ENCODE peak calls at places on chromosomes 11 and 22, in four cellular contexts. P is H1, H is IMR-90, A is H9. F is an unnamed sample.

GRCh38 chr22:35915477-35916013 is 113.1 kb downstream of the RBFOX2 start:
- DNase-seq in P (no peak), H (peak), A (no peak), F (peak)

GRCh38 chr22:37697540-37697835 is 640 bp downstream of the TRIOBP start:
- DNase-seq in P (peak), H (no peak), A (peak), F (no peak)

GRCh38 chr22:49724030-49724892 is 103.4 kb downstream of the BRD1 start:
- DNase-seq in P (peak), H (no peak), A (no peak), F (no peak)

GRCh38 chr11:102974552-102975280 is 19.2 kb upstream of the MMP13 start:
- DNase-seq in P (no peak), H (peak), A (no peak), F (no peak)

GRCh38 chr11:125591659-125592304 is 870 bp upstream of the STT3A start:
- DNase-seq in P (no peak), H (peak), A (peak), F (no peak)

GRCh38 chr11:38543311-38543710 is 1945.3 kb upstream of the RAG2 start:
- DNase-seq in P (no peak), H (peak), A (no peak), F (peak)

GRCh38 chr22:28430656-28431055 is 249.0 kb downstream of the TTC28 start:
- DNase-seq in P (no peak), H (no peak), A (no peak), F (no peak)

GRCh38 chr11:122441702-122442092 is 213.8 kb upstream of the UBASH3B start:
- DNase-seq in P (no peak), H (no peak), A (no peak), F (no peak)

GRCh38 chr11:75536786-75537629 is 11.3 kb upstream of the GDPD5 start:
- DNase-seq in P (no peak), H (peak), A (no peak), F (peak)

GRCh38 chr22:27113211-27114030 is 456.0 kb downstream of the MIAT start:
- DNase-seq in P (no peak), H (peak), A (no peak), F (peak)
- H3K9ac ChIP-seq in P (no peak), H (no peak), A (no peak), F (no peak)

GRCh38 chr11:37141707-37142106 is 543.7 kb upstream of the RAG2 start:
- DNase-seq in P (no peak), H (no peak), A (no peak), F (peak)

DNA sequence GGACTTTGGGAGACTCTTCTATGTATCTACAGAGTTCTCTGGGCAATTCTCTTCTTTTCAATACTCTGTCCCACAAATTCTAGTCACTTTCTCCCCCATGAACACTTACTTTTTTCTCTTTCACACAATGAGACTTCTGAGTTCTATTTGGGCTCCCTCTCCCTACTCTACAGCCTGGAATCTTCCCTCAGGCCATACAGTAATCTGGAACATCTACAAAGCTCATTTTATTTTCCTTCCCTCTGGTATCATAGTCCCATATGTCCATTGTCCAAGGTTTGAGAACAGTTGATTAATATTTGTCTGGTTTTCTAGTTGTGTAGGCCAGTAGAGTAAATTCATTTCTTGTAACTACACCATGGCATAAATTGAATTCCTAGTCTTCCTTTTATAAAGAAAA is 544.6 kb upstream of the RAG2 start:
- DNase-seq in P (no peak), H (no peak), A (no peak), F (no peak)
- H4K5ac ChIP-seq in P (no peak), H (no peak), A (no peak), F (no peak)

DNA sequence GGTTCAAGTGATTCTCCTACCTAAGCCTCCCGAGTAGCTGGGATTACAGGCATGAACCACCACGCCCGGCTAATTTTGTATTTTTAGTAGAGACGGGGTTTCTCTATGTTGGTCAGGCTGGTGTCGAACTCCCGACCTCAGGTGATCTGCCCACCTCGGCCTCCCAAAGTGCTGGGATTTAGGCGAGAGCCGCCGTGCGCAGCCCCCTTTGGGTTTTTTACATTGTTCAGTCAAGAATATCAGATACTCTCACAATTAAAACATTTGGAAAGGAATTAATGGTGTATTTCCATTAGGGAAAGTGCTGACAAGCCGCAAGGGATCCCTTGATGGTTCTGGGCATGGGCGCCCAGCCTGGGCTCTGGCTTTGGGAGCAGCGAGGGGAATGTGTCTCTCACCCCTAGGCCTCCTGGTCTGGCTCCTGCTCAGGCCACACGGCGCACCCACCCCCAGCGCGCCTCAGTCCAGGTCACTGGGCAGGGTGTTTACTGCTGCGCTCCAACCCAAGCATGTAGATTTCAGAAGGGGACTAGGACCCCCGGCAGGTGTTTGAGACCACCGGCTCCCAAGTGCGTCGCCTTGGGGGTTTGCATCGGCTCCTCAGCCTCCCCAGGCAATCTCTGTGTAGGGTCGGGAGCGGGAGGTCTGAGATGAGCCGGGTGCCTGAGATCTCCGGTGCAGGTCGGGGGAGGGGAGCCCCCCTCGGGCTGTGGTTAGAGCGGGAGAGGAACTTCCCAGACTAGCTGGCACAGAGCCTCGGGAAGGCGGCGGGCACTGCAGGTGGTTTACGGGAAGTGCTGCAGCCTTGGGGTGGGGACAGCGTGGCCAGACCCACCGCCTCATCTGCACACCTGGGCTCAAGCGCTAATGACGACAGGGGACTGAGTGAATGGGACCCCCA is 820 bp upstream of the IRF7 start:
- DNase-seq in P (peak), H (no peak), A (no peak), F (no peak)
- H3K9ac ChIP-seq in P (no peak), H (no peak), A (no peak), F (no peak)

GRCh38 chr11:77002776-77003175 is 31.4 kb upstream of the B3GNT6 start:
- DNase-seq in P (no peak), H (no peak), A (no peak), F (no peak)

GRCh38 chr11:77003954-77004353 is 30.2 kb upstream of the B3GNT6 start:
- DNase-seq in P (no peak), H (peak), A (no peak), F (no peak)

GRCh38 chr11:76999597-76999996 is 34.6 kb upstream of the B3GNT6 start:
- DNase-seq in P (no peak), H (no peak), A (no peak), F (no peak)

GRCh38 chr11:76997512-76997911 is 36.7 kb upstream of the B3GNT6 start:
- DNase-seq in P (no peak), H (no peak), A (no peak), F (no peak)

DNA sequence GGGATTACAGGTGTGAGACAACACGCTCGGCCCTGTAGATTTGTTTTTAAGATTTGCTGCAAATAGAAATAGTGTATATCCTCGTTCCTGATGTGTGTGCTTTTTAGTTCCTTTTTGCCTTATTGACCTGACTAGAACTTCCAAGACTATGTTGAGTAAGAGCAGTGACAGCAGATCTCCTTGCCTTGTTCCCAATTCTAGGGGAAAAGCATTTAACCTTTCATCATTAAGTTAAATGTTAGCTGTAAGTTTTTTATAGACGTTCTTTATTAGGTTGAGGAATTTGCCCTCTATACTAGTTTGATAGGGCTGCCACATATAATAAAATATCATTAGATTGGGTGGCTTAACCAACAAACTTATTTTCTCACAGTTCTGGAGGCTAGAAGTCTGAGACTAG is 32.7 kb upstream of the B3GNT6 start:
- DNase-seq in P (no peak), H (no peak), A (no peak), F (no peak)
- H4K5ac ChIP-seq in P (no peak), H (no peak), A (no peak), F (no peak)

DNA sequence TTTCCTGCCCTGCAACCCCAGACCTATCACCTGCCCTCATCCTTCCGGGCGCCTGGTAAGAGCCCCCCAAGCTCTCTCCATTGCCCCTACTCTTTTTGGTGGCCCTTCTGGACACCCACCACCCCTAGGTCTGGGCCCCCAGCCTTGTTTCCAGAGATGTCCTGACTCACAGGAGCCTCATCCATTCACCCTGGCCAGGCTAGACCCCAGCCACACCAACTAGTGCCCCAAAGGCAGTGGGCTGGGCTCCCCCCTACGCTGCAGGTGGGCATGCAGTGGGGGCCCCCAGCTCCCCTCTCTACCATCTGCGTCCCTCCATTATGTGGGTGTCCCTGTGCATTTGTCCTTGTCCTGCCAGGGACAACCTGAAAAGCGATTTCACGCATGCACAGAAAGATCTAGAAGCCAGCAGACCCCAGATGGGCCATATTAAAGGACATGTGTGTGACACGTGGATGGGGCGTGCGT is 1.4 kb downstream of the MRGPRF start:
- DNase-seq in P (no peak), H (no peak), A (no peak), F (no peak)
- H3K9ac ChIP-seq in P (no peak), H (peak), A (no peak), F (no peak)

DNA sequence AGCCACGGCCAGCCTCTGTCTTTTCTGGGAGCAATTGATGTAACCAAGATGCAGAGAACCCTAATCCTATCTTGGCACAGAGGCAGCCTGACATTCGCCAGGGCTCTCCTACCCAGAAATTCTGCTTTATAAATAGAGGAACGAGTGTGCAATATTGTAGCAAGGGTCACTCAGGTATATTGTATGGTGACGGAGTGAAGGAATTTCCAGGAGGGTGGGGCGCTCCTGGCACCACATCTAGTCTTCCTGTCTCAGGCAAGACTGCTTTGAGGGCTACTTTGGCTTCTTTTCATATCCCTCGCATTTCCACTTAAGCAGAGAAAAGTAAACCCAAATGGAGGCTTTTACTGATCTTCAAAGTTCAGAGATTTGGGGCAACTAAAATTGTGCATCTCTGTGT is 114.4 kb downstream of the BARX2 start:
- DNase-seq in P (no peak), H (no peak), A (no peak), F (no peak)
- H4K5ac ChIP-seq in P (no peak), H (no peak), A (no peak), F (no peak)

GRCh38 chr11:1275021-1275420 is 34.4 kb downstream of the TOLLIP start:
- DNase-seq in P (no peak), H (no peak), A (no peak), F (no peak)
- H3K9ac ChIP-seq in P (no peak), H (no peak), A (no peak), F (no peak)

DNA sequence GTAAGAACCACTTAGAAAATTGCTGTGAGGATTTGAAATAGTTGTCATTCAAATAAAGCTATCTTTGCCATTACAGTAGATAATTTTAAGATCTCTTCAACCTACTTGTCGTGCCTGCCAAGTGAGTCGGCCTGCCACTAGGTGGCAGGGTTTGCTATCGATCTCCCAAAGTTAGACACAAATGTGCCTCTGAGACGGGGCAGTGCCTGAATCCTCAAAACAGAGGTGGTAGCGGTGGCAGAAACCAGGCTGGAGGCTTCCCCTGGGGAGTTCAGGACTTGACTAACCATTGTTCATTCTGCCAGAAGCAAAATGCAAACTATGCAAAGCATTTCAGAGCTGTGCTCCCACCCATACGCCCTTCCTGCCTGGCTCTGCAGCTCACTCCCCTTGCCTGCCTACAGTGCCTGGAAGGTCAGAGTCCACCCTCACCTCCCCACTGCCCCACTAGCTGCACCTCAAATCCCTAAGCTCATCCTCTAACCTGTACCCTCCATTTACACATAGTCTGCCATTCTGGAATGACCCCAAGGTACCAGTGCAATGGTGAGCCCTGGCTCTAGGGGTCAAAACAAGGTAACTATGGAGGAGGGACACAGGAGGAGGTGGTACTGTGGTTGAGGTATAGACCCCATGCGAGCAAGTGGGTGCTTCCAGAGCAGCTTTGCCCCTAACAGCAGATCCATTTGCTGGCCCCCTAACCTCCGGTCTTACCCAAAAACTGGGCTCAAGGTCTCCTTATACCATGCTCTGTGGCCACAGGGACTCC is 82.1 kb downstream of the C11orf58 start:
- DNase-seq in P (peak), H (peak), A (peak), F (peak)
- H4K5ac ChIP-seq in P (no peak), H (no peak), A (no peak), F (no peak)

GRCh38 chr11:729492-730074 is 17.7 kb upstream of the TALDO1 start:
- DNase-seq in P (no peak), H (no peak), A (no peak), F (no peak)
- H3K9ac ChIP-seq in P (no peak), H (no peak), A (no peak), F (no peak)

GRCh38 chr11:117183724-117184349 is 5.3 kb downstream of the SIDT2 start:
- DNase-seq in P (no peak), H (no peak), A (no peak), F (no peak)
- H4K5ac ChIP-seq in P (no peak), H (no peak), A (no peak), F (no peak)